ENCODE peak calls at places on chromosomes 1 and 21, in nine cellular contexts. One of them, this sample, is unnamed.

GRCh38 chr1:236830560-236830959 is 35.5 kb downstream of the MTR start:
- DNase-seq in upper lobe of right lung: no peak
- DNase-seq in activated T-cell treated with anti-CD3 and anti-CD28 coated beads, Interleukin-2, amount 50 U/mL, for 72 hours: no peak
- DNase-seq in activated CD8-positive, alpha-beta T cell treated with anti-CD3 and anti-CD28 coated beads, Interleukin-2, amount 10 ng/mL, durations not matched to agents 7 days and 5 days: no peak
- DNase-seq in activated naive CD4-positive, alpha-beta T cell treated with anti-CD3 and anti-CD28 coated beads, Interleukin-2, amount 10 ng/mL, durations not matched to agents 7 days and 5 days: no peak
- DNase-seq in activated naive CD8-positive, alpha-beta T cell treated with anti-CD3 and anti-CD28 coated beads, Interleukin-2, amount 50 U/mL, for 16 hours: no peak
- DNase-seq in HFFc6: no peak
- DNase-seq in NB4: no peak
- DNase-seq in Daoy: no peak
- DNase-seq in this sample: no peak

GRCh38 chr1:246803891-246804290 is 79.7 kb downstream of the SCCPDH start:
- DNase-seq in NB4: no peak
- DNase-seq in activated naive CD8-positive, alpha-beta T cell treated with anti-CD3 and anti-CD28 coated beads, Interleukin-2, amount 50 U/mL, for 16 hours: no peak
- DNase-seq in activated naive CD4-positive, alpha-beta T cell treated with anti-CD3 and anti-CD28 coated beads, Interleukin-2, amount 10 ng/mL, durations not matched to agents 7 days and 5 days: no peak
- DNase-seq in activated CD8-positive, alpha-beta T cell treated with anti-CD3 and anti-CD28 coated beads, Interleukin-2, amount 10 ng/mL, durations not matched to agents 7 days and 5 days: no peak
- DNase-seq in activated T-cell treated with anti-CD3 and anti-CD28 coated beads, Interleukin-2, amount 50 U/mL, for 72 hours: no peak
- DNase-seq in Daoy: no peak
- DNase-seq in HFFc6: no peak
- DNase-seq in upper lobe of right lung: no peak
- DNase-seq in this sample: no peak

GRCh38 chr1:172602706-172603105 is 56.2 kb upstream of the FASLG start:
- DNase-seq in activated CD8-positive, alpha-beta T cell treated with anti-CD3 and anti-CD28 coated beads, Interleukin-2, amount 10 ng/mL, durations not matched to agents 7 days and 5 days: no peak
- DNase-seq in upper lobe of right lung: no peak
- DNase-seq in HFFc6: no peak
- DNase-seq in Daoy: no peak
- DNase-seq in NB4: no peak
- DNase-seq in activated naive CD4-positive, alpha-beta T cell treated with anti-CD3 and anti-CD28 coated beads, Interleukin-2, amount 10 ng/mL, durations not matched to agents 7 days and 5 days: no peak
- DNase-seq in activated T-cell treated with anti-CD3 and anti-CD28 coated beads, Interleukin-2, amount 50 U/mL, for 72 hours: no peak
- DNase-seq in activated naive CD8-positive, alpha-beta T cell treated with anti-CD3 and anti-CD28 coated beads, Interleukin-2, amount 50 U/mL, for 16 hours: no peak
- DNase-seq in this sample: no peak

GRCh38 chr1:1539310-1540014 is 962 bp downstream of the TMEM240 start:
- DNase-seq in activated CD8-positive, alpha-beta T cell treated with anti-CD3 and anti-CD28 coated beads, Interleukin-2, amount 10 ng/mL, durations not matched to agents 7 days and 5 days: no peak
- DNase-seq in activated naive CD8-positive, alpha-beta T cell treated with anti-CD3 and anti-CD28 coated beads, Interleukin-2, amount 50 U/mL, for 16 hours: no peak
- DNase-seq in activated T-cell treated with anti-CD3 and anti-CD28 coated beads, Interleukin-2, amount 50 U/mL, for 72 hours: no peak
- DNase-seq in HFFc6: no peak
- DNase-seq in Daoy: no peak
- DNase-seq in activated naive CD4-positive, alpha-beta T cell treated with anti-CD3 and anti-CD28 coated beads, Interleukin-2, amount 10 ng/mL, durations not matched to agents 7 days and 5 days: no peak
- DNase-seq in NB4: no peak
- DNase-seq in upper lobe of right lung: no peak
- DNase-seq in this sample: peak; percentile 64

GRCh38 chr1:246961939-246962373 is 30.2 kb upstream of the AHCTF1 start:
- DNase-seq in activated CD8-positive, alpha-beta T cell treated with anti-CD3 and anti-CD28 coated beads, Interleukin-2, amount 10 ng/mL, durations not matched to agents 7 days and 5 days: no peak
- DNase-seq in NB4: peak; percentile 87
- DNase-seq in activated T-cell treated with anti-CD3 and anti-CD28 coated beads, Interleukin-2, amount 50 U/mL, for 72 hours: no peak
- DNase-seq in Daoy: peak; percentile 19
- DNase-seq in activated naive CD4-positive, alpha-beta T cell treated with anti-CD3 and anti-CD28 coated beads, Interleukin-2, amount 10 ng/mL, durations not matched to agents 7 days and 5 days: no peak
- DNase-seq in upper lobe of right lung: peak; percentile 72
- DNase-seq in activated naive CD8-positive, alpha-beta T cell treated with anti-CD3 and anti-CD28 coated beads, Interleukin-2, amount 50 U/mL, for 16 hours: no peak
- DNase-seq in HFFc6: no peak
- DNase-seq in this sample: no peak

GRCh38 chr21:45104560-45104959 is 30.2 kb downstream of the ADARB1 start:
- DNase-seq in activated T-cell treated with anti-CD3 and anti-CD28 coated beads, Interleukin-2, amount 50 U/mL, for 72 hours: peak; percentile 31
- DNase-seq in Daoy: peak; percentile 78
- DNase-seq in activated naive CD8-positive, alpha-beta T cell treated with anti-CD3 and anti-CD28 coated beads, Interleukin-2, amount 50 U/mL, for 16 hours: no peak
- DNase-seq in activated naive CD4-positive, alpha-beta T cell treated with anti-CD3 and anti-CD28 coated beads, Interleukin-2, amount 10 ng/mL, durations not matched to agents 7 days and 5 days: no peak
- DNase-seq in HFFc6: no peak
- DNase-seq in activated CD8-positive, alpha-beta T cell treated with anti-CD3 and anti-CD28 coated beads, Interleukin-2, amount 10 ng/mL, durations not matched to agents 7 days and 5 days: no peak
- DNase-seq in NB4: no peak
- DNase-seq in upper lobe of right lung: no peak
- DNase-seq in this sample: no peak

GRCh38 chr1:181179980-181180964 is 91.8 kb downstream of the IER5 start:
- DNase-seq in NB4: no peak
- DNase-seq in activated CD8-positive, alpha-beta T cell treated with anti-CD3 and anti-CD28 coated beads, Interleukin-2, amount 10 ng/mL, durations not matched to agents 7 days and 5 days: peak; percentile 38
- DNase-seq in activated naive CD8-positive, alpha-beta T cell treated with anti-CD3 and anti-CD28 coated beads, Interleukin-2, amount 50 U/mL, for 16 hours: no peak
- DNase-seq in HFFc6: peak; percentile 50
- DNase-seq in activated T-cell treated with anti-CD3 and anti-CD28 coated beads, Interleukin-2, amount 50 U/mL, for 72 hours: peak; percentile 23
- DNase-seq in upper lobe of right lung: peak; percentile 76
- DNase-seq in activated naive CD4-positive, alpha-beta T cell treated with anti-CD3 and anti-CD28 coated beads, Interleukin-2, amount 10 ng/mL, durations not matched to agents 7 days and 5 days: peak; percentile 43
- DNase-seq in Daoy: peak; percentile 48
- DNase-seq in this sample: peak; percentile 54

GRCh38 chr1:112335351-112335750 is 60.7 kb upstream of the CTTNBP2NL start:
- DNase-seq in upper lobe of right lung: no peak
- DNase-seq in activated T-cell treated with anti-CD3 and anti-CD28 coated beads, Interleukin-2, amount 50 U/mL, for 72 hours: no peak
- DNase-seq in NB4: no peak
- DNase-seq in activated CD8-positive, alpha-beta T cell treated with anti-CD3 and anti-CD28 coated beads, Interleukin-2, amount 10 ng/mL, durations not matched to agents 7 days and 5 days: no peak
- DNase-seq in activated naive CD4-positive, alpha-beta T cell treated with anti-CD3 and anti-CD28 coated beads, Interleukin-2, amount 10 ng/mL, durations not matched to agents 7 days and 5 days: no peak
- DNase-seq in activated naive CD8-positive, alpha-beta T cell treated with anti-CD3 and anti-CD28 coated beads, Interleukin-2, amount 50 U/mL, for 16 hours: no peak
- DNase-seq in HFFc6: no peak
- DNase-seq in Daoy: no peak
- DNase-seq in this sample: no peak

GRCh38 chr21:42153046-42153685 is 65.8 kb upstream of the ABCG1 start:
- DNase-seq in activated T-cell treated with anti-CD3 and anti-CD28 coated beads, Interleukin-2, amount 50 U/mL, for 72 hours: no peak
- DNase-seq in Daoy: no peak
- DNase-seq in NB4: no peak
- DNase-seq in upper lobe of right lung: peak; percentile 56
- DNase-seq in activated naive CD8-positive, alpha-beta T cell treated with anti-CD3 and anti-CD28 coated beads, Interleukin-2, amount 50 U/mL, for 16 hours: no peak
- DNase-seq in HFFc6: no peak
- DNase-seq in activated naive CD4-positive, alpha-beta T cell treated with anti-CD3 and anti-CD28 coated beads, Interleukin-2, amount 10 ng/mL, durations not matched to agents 7 days and 5 days: no peak
- DNase-seq in activated CD8-positive, alpha-beta T cell treated with anti-CD3 and anti-CD28 coated beads, Interleukin-2, amount 10 ng/mL, durations not matched to agents 7 days and 5 days: no peak
- DNase-seq in this sample: no peak

GRCh38 chr1:200299571-200299970 is 110.3 kb downstream of the ZNF281 start:
- DNase-seq in activated CD8-positive, alpha-beta T cell treated with anti-CD3 and anti-CD28 coated beads, Interleukin-2, amount 10 ng/mL, durations not matched to agents 7 days and 5 days: no peak
- DNase-seq in HFFc6: no peak
- DNase-seq in upper lobe of right lung: no peak
- DNase-seq in activated naive CD4-positive, alpha-beta T cell treated with anti-CD3 and anti-CD28 coated beads, Interleukin-2, amount 10 ng/mL, durations not matched to agents 7 days and 5 days: no peak
- DNase-seq in NB4: no peak
- DNase-seq in activated T-cell treated with anti-CD3 and anti-CD28 coated beads, Interleukin-2, amount 50 U/mL, for 72 hours: no peak
- DNase-seq in Daoy: no peak
- DNase-seq in activated naive CD8-positive, alpha-beta T cell treated with anti-CD3 and anti-CD28 coated beads, Interleukin-2, amount 50 U/mL, for 16 hours: no peak
- DNase-seq in this sample: no peak

GRCh38 chr1:151131832-151132675 is 14.4 kb downstream of the SEMA6C start:
- DNase-seq in activated naive CD4-positive, alpha-beta T cell treated with anti-CD3 and anti-CD28 coated beads, Interleukin-2, amount 10 ng/mL, durations not matched to agents 7 days and 5 days: no peak
- DNase-seq in activated naive CD8-positive, alpha-beta T cell treated with anti-CD3 and anti-CD28 coated beads, Interleukin-2, amount 50 U/mL, for 16 hours: no peak
- DNase-seq in HFFc6: no peak
- DNase-seq in Daoy: no peak
- DNase-seq in activated CD8-positive, alpha-beta T cell treated with anti-CD3 and anti-CD28 coated beads, Interleukin-2, amount 10 ng/mL, durations not matched to agents 7 days and 5 days: no peak
- DNase-seq in activated T-cell treated with anti-CD3 and anti-CD28 coated beads, Interleukin-2, amount 50 U/mL, for 72 hours: no peak
- DNase-seq in upper lobe of right lung: peak; percentile 68
- DNase-seq in NB4: no peak
- DNase-seq in this sample: no peak

GRCh38 chr1:30816211-30817082 is 58.9 kb upstream of the LAPTM5 start:
- DNase-seq in activated T-cell treated with anti-CD3 and anti-CD28 coated beads, Interleukin-2, amount 50 U/mL, for 72 hours: no peak
- DNase-seq in activated naive CD8-positive, alpha-beta T cell treated with anti-CD3 and anti-CD28 coated beads, Interleukin-2, amount 50 U/mL, for 16 hours: no peak
- DNase-seq in activated CD8-positive, alpha-beta T cell treated with anti-CD3 and anti-CD28 coated beads, Interleukin-2, amount 10 ng/mL, durations not matched to agents 7 days and 5 days: no peak
- DNase-seq in upper lobe of right lung: no peak
- DNase-seq in Daoy: peak; percentile 95
- DNase-seq in activated naive CD4-positive, alpha-beta T cell treated with anti-CD3 and anti-CD28 coated beads, Interleukin-2, amount 10 ng/mL, durations not matched to agents 7 days and 5 days: no peak
- DNase-seq in HFFc6: peak; percentile 96
- DNase-seq in NB4: no peak
- DNase-seq in this sample: no peak

GRCh38 chr1:29380532-29380931 is 144.2 kb downstream of the PTPRU start:
- DNase-seq in HFFc6: no peak
- DNase-seq in activated naive CD8-positive, alpha-beta T cell treated with anti-CD3 and anti-CD28 coated beads, Interleukin-2, amount 50 U/mL, for 16 hours: no peak
- DNase-seq in Daoy: peak; percentile 65
- DNase-seq in upper lobe of right lung: no peak
- DNase-seq in NB4: no peak
- DNase-seq in activated CD8-positive, alpha-beta T cell treated with anti-CD3 and anti-CD28 coated beads, Interleukin-2, amount 10 ng/mL, durations not matched to agents 7 days and 5 days: no peak
- DNase-seq in activated T-cell treated with anti-CD3 and anti-CD28 coated beads, Interleukin-2, amount 50 U/mL, for 72 hours: no peak
- DNase-seq in activated naive CD4-positive, alpha-beta T cell treated with anti-CD3 and anti-CD28 coated beads, Interleukin-2, amount 10 ng/mL, durations not matched to agents 7 days and 5 days: no peak
- DNase-seq in this sample: no peak

GRCh38 chr1:5628416-5628815 is 363.8 kb downstream of the NPHP4 start:
- DNase-seq in HFFc6: no peak
- DNase-seq in upper lobe of right lung: no peak
- DNase-seq in activated naive CD4-positive, alpha-beta T cell treated with anti-CD3 and anti-CD28 coated beads, Interleukin-2, amount 10 ng/mL, durations not matched to agents 7 days and 5 days: no peak
- DNase-seq in activated naive CD8-positive, alpha-beta T cell treated with anti-CD3 and anti-CD28 coated beads, Interleukin-2, amount 50 U/mL, for 16 hours: no peak
- DNase-seq in Daoy: no peak
- DNase-seq in NB4: no peak
- DNase-seq in activated CD8-positive, alpha-beta T cell treated with anti-CD3 and anti-CD28 coated beads, Interleukin-2, amount 10 ng/mL, durations not matched to agents 7 days and 5 days: no peak
- DNase-seq in activated T-cell treated with anti-CD3 and anti-CD28 coated beads, Interleukin-2, amount 50 U/mL, for 72 hours: no peak
- DNase-seq in this sample: no peak

GRCh38 chr21:43679951-43680350 is 20.6 kb downstream of the RRP1B start:
- DNase-seq in activated CD8-positive, alpha-beta T cell treated with anti-CD3 and anti-CD28 coated beads, Interleukin-2, amount 10 ng/mL, durations not matched to agents 7 days and 5 days: no peak
- DNase-seq in Daoy: no peak
- DNase-seq in activated naive CD4-positive, alpha-beta T cell treated with anti-CD3 and anti-CD28 coated beads, Interleukin-2, amount 10 ng/mL, durations not matched to agents 7 days and 5 days: no peak
- DNase-seq in upper lobe of right lung: no peak
- DNase-seq in HFFc6: no peak
- DNase-seq in NB4: no peak
- DNase-seq in activated naive CD8-positive, alpha-beta T cell treated with anti-CD3 and anti-CD28 coated beads, Interleukin-2, amount 50 U/mL, for 16 hours: no peak
- DNase-seq in activated T-cell treated with anti-CD3 and anti-CD28 coated beads, Interleukin-2, amount 50 U/mL, for 72 hours: no peak
- DNase-seq in this sample: no peak

GRCh38 chr1:2455757-2456156 is 20.3 kb upstream of the PLCH2 start:
- DNase-seq in NB4: peak; percentile 35
- DNase-seq in activated CD8-positive, alpha-beta T cell treated with anti-CD3 and anti-CD28 coated beads, Interleukin-2, amount 10 ng/mL, durations not matched to agents 7 days and 5 days: no peak
- DNase-seq in activated T-cell treated with anti-CD3 and anti-CD28 coated beads, Interleukin-2, amount 50 U/mL, for 72 hours: no peak
- DNase-seq in HFFc6: peak; percentile 4
- DNase-seq in Daoy: no peak
- DNase-seq in activated naive CD8-positive, alpha-beta T cell treated with anti-CD3 and anti-CD28 coated beads, Interleukin-2, amount 50 U/mL, for 16 hours: no peak
- DNase-seq in upper lobe of right lung: no peak
- DNase-seq in activated naive CD4-positive, alpha-beta T cell treated with anti-CD3 and anti-CD28 coated beads, Interleukin-2, amount 10 ng/mL, durations not matched to agents 7 days and 5 days: no peak
- DNase-seq in this sample: no peak

GRCh38 chr1:242886137-242886536 is 361.6 kb upstream of the PLD5 start:
- DNase-seq in activated naive CD4-positive, alpha-beta T cell treated with anti-CD3 and anti-CD28 coated beads, Interleukin-2, amount 10 ng/mL, durations not matched to agents 7 days and 5 days: no peak
- DNase-seq in activated CD8-positive, alpha-beta T cell treated with anti-CD3 and anti-CD28 coated beads, Interleukin-2, amount 10 ng/mL, durations not matched to agents 7 days and 5 days: no peak
- DNase-seq in upper lobe of right lung: no peak
- DNase-seq in Daoy: no peak
- DNase-seq in activated naive CD8-positive, alpha-beta T cell treated with anti-CD3 and anti-CD28 coated beads, Interleukin-2, amount 50 U/mL, for 16 hours: no peak
- DNase-seq in NB4: no peak
- DNase-seq in activated T-cell treated with anti-CD3 and anti-CD28 coated beads, Interleukin-2, amount 50 U/mL, for 72 hours: no peak
- DNase-seq in HFFc6: no peak
- DNase-seq in this sample: no peak

GRCh38 chr1:21278898-21279819 is 11.1 kb downstream of the ECE1 start:
- DNase-seq in NB4: no peak
- DNase-seq in activated T-cell treated with anti-CD3 and anti-CD28 coated beads, Interleukin-2, amount 50 U/mL, for 72 hours: no peak
- DNase-seq in activated CD8-positive, alpha-beta T cell treated with anti-CD3 and anti-CD28 coated beads, Interleukin-2, amount 10 ng/mL, durations not matched to agents 7 days and 5 days: no peak
- DNase-seq in activated naive CD8-positive, alpha-beta T cell treated with anti-CD3 and anti-CD28 coated beads, Interleukin-2, amount 50 U/mL, for 16 hours: no peak
- DNase-seq in Daoy: no peak
- DNase-seq in activated naive CD4-positive, alpha-beta T cell treated with anti-CD3 and anti-CD28 coated beads, Interleukin-2, amount 10 ng/mL, durations not matched to agents 7 days and 5 days: no peak
- DNase-seq in HFFc6: no peak
- DNase-seq in upper lobe of right lung: no peak
- DNase-seq in this sample: no peak

GRCh38 chr1:19376428-19377372 is 64.6 kb downstream of the SLC66A1 start:
- DNase-seq in activated naive CD4-positive, alpha-beta T cell treated with anti-CD3 and anti-CD28 coated beads, Interleukin-2, amount 10 ng/mL, durations not matched to agents 7 days and 5 days: no peak
- DNase-seq in NB4: no peak
- DNase-seq in activated T-cell treated with anti-CD3 and anti-CD28 coated beads, Interleukin-2, amount 50 U/mL, for 72 hours: no peak
- DNase-seq in upper lobe of right lung: no peak
- DNase-seq in HFFc6: no peak
- DNase-seq in activated CD8-positive, alpha-beta T cell treated with anti-CD3 and anti-CD28 coated beads, Interleukin-2, amount 10 ng/mL, durations not matched to agents 7 days and 5 days: no peak
- DNase-seq in Daoy: no peak
- DNase-seq in activated naive CD8-positive, alpha-beta T cell treated with anti-CD3 and anti-CD28 coated beads, Interleukin-2, amount 50 U/mL, for 16 hours: no peak
- DNase-seq in this sample: peak; percentile 95

GRCh38 chr1:19113362-19114092 is 96.5 kb downstream of the UBR4 start:
- DNase-seq in HFFc6: peak; percentile 16
- DNase-seq in activated naive CD8-positive, alpha-beta T cell treated with anti-CD3 and anti-CD28 coated beads, Interleukin-2, amount 50 U/mL, for 16 hours: no peak
- DNase-seq in activated T-cell treated with anti-CD3 and anti-CD28 coated beads, Interleukin-2, amount 50 U/mL, for 72 hours: peak; percentile 44
- DNase-seq in activated naive CD4-positive, alpha-beta T cell treated with anti-CD3 and anti-CD28 coated beads, Interleukin-2, amount 10 ng/mL, durations not matched to agents 7 days and 5 days: peak; percentile 72
- DNase-seq in Daoy: peak; percentile 65
- DNase-seq in NB4: peak; percentile 51
- DNase-seq in activated CD8-positive, alpha-beta T cell treated with anti-CD3 and anti-CD28 coated beads, Interleukin-2, amount 10 ng/mL, durations not matched to agents 7 days and 5 days: peak; percentile 68
- DNase-seq in upper lobe of right lung: no peak
- DNase-seq in this sample: no peak

GRCh38 chr1:65149391-65149729 is 1.4 kb downstream of the AK4 start:
- DNase-seq in activated naive CD8-positive, alpha-beta T cell treated with anti-CD3 and anti-CD28 coated beads, Interleukin-2, amount 50 U/mL, for 16 hours: no peak
- DNase-seq in activated naive CD4-positive, alpha-beta T cell treated with anti-CD3 and anti-CD28 coated beads, Interleukin-2, amount 10 ng/mL, durations not matched to agents 7 days and 5 days: no peak
- DNase-seq in activated CD8-positive, alpha-beta T cell treated with anti-CD3 and anti-CD28 coated beads, Interleukin-2, amount 10 ng/mL, durations not matched to agents 7 days and 5 days: no peak
- DNase-seq in Daoy: no peak
- DNase-seq in activated T-cell treated with anti-CD3 and anti-CD28 coated beads, Interleukin-2, amount 50 U/mL, for 72 hours: no peak
- DNase-seq in upper lobe of right lung: no peak
- DNase-seq in NB4: no peak
- DNase-seq in HFFc6: no peak
- DNase-seq in this sample: no peak

GRCh38 chr1:94326329-94326728 is 88.9 kb upstream of the ARHGAP29 start:
- DNase-seq in NB4: no peak
- DNase-seq in activated naive CD8-positive, alpha-beta T cell treated with anti-CD3 and anti-CD28 coated beads, Interleukin-2, amount 50 U/mL, for 16 hours: no peak
- DNase-seq in activated T-cell treated with anti-CD3 and anti-CD28 coated beads, Interleukin-2, amount 50 U/mL, for 72 hours: no peak
- DNase-seq in activated CD8-positive, alpha-beta T cell treated with anti-CD3 and anti-CD28 coated beads, Interleukin-2, amount 10 ng/mL, durations not matched to agents 7 days and 5 days: no peak
- DNase-seq in upper lobe of right lung: no peak
- DNase-seq in activated naive CD4-positive, alpha-beta T cell treated with anti-CD3 and anti-CD28 coated beads, Interleukin-2, amount 10 ng/mL, durations not matched to agents 7 days and 5 days: no peak
- DNase-seq in HFFc6: no peak
- DNase-seq in Daoy: peak; percentile 62
- DNase-seq in this sample: no peak

GRCh38 chr1:36847761-36848160 is 186.6 kb downstream of the GRIK3 start:
- DNase-seq in activated T-cell treated with anti-CD3 and anti-CD28 coated beads, Interleukin-2, amount 50 U/mL, for 72 hours: no peak
- DNase-seq in upper lobe of right lung: no peak
- DNase-seq in HFFc6: no peak
- DNase-seq in activated CD8-positive, alpha-beta T cell treated with anti-CD3 and anti-CD28 coated beads, Interleukin-2, amount 10 ng/mL, durations not matched to agents 7 days and 5 days: no peak
- DNase-seq in NB4: no peak
- DNase-seq in activated naive CD8-positive, alpha-beta T cell treated with anti-CD3 and anti-CD28 coated beads, Interleukin-2, amount 50 U/mL, for 16 hours: no peak
- DNase-seq in Daoy: no peak
- DNase-seq in activated naive CD4-positive, alpha-beta T cell treated with anti-CD3 and anti-CD28 coated beads, Interleukin-2, amount 10 ng/mL, durations not matched to agents 7 days and 5 days: no peak
- DNase-seq in this sample: peak; percentile 97

GRCh38 chr1:8889925-8890785 is 11.7 kb upstream of the ENO1 start:
- DNase-seq in activated naive CD4-positive, alpha-beta T cell treated with anti-CD3 and anti-CD28 coated beads, Interleukin-2, amount 10 ng/mL, durations not matched to agents 7 days and 5 days: no peak
- DNase-seq in HFFc6: peak; percentile 93
- DNase-seq in activated CD8-positive, alpha-beta T cell treated with anti-CD3 and anti-CD28 coated beads, Interleukin-2, amount 10 ng/mL, durations not matched to agents 7 days and 5 days: no peak
- DNase-seq in activated naive CD8-positive, alpha-beta T cell treated with anti-CD3 and anti-CD28 coated beads, Interleukin-2, amount 50 U/mL, for 16 hours: no peak
- DNase-seq in Daoy: peak; percentile 85
- DNase-seq in NB4: no peak
- DNase-seq in upper lobe of right lung: peak; percentile 80
- DNase-seq in activated T-cell treated with anti-CD3 and anti-CD28 coated beads, Interleukin-2, amount 50 U/mL, for 72 hours: no peak
- DNase-seq in this sample: no peak

GRCh38 chr1:94883688-94884087 is 43.2 kb downstream of the CNN3 start:
- DNase-seq in activated naive CD4-positive, alpha-beta T cell treated with anti-CD3 and anti-CD28 coated beads, Interleukin-2, amount 10 ng/mL, durations not matched to agents 7 days and 5 days: peak; percentile 47
- DNase-seq in NB4: no peak
- DNase-seq in activated T-cell treated with anti-CD3 and anti-CD28 coated beads, Interleukin-2, amount 50 U/mL, for 72 hours: no peak
- DNase-seq in HFFc6: peak; percentile 33
- DNase-seq in activated naive CD8-positive, alpha-beta T cell treated with anti-CD3 and anti-CD28 coated beads, Interleukin-2, amount 50 U/mL, for 16 hours: no peak
- DNase-seq in activated CD8-positive, alpha-beta T cell treated with anti-CD3 and anti-CD28 coated beads, Interleukin-2, amount 10 ng/mL, durations not matched to agents 7 days and 5 days: peak; percentile 36
- DNase-seq in Daoy: peak; percentile 62
- DNase-seq in upper lobe of right lung: no peak
- DNase-seq in this sample: no peak

GRCh38 chr1:109089242-109090015 is 1.1 kb upstream of the TMEM167B start:
- DNase-seq in upper lobe of right lung: peak; percentile 83
- DNase-seq in NB4: peak; percentile 77
- DNase-seq in activated T-cell treated with anti-CD3 and anti-CD28 coated beads, Interleukin-2, amount 50 U/mL, for 72 hours: peak; percentile 27
- DNase-seq in HFFc6: peak; percentile 77
- DNase-seq in activated CD8-positive, alpha-beta T cell treated with anti-CD3 and anti-CD28 coated beads, Interleukin-2, amount 10 ng/mL, durations not matched to agents 7 days and 5 days: peak; percentile 61
- DNase-seq in Daoy: peak; percentile 53
- DNase-seq in activated naive CD8-positive, alpha-beta T cell treated with anti-CD3 and anti-CD28 coated beads, Interleukin-2, amount 50 U/mL, for 16 hours: no peak
- DNase-seq in activated naive CD4-positive, alpha-beta T cell treated with anti-CD3 and anti-CD28 coated beads, Interleukin-2, amount 10 ng/mL, durations not matched to agents 7 days and 5 days: peak; percentile 41
- DNase-seq in this sample: peak; percentile 65

GRCh38 chr1:208225954-208226937 is 17.9 kb downstream of the PLXNA2 start:
- DNase-seq in Daoy: peak; percentile 48
- DNase-seq in upper lobe of right lung: no peak
- DNase-seq in NB4: no peak
- DNase-seq in activated naive CD4-positive, alpha-beta T cell treated with anti-CD3 and anti-CD28 coated beads, Interleukin-2, amount 10 ng/mL, durations not matched to agents 7 days and 5 days: no peak
- DNase-seq in activated naive CD8-positive, alpha-beta T cell treated with anti-CD3 and anti-CD28 coated beads, Interleukin-2, amount 50 U/mL, for 16 hours: no peak
- DNase-seq in activated CD8-positive, alpha-beta T cell treated with anti-CD3 and anti-CD28 coated beads, Interleukin-2, amount 10 ng/mL, durations not matched to agents 7 days and 5 days: no peak
- DNase-seq in HFFc6: no peak
- DNase-seq in activated T-cell treated with anti-CD3 and anti-CD28 coated beads, Interleukin-2, amount 50 U/mL, for 72 hours: no peak
- DNase-seq in this sample: no peak

GRCh38 chr1:194538453-194538852 is 1352.0 kb upstream of the B3GALT2 start:
- DNase-seq in Daoy: no peak
- DNase-seq in activated CD8-positive, alpha-beta T cell treated with anti-CD3 and anti-CD28 coated beads, Interleukin-2, amount 10 ng/mL, durations not matched to agents 7 days and 5 days: no peak
- DNase-seq in activated naive CD8-positive, alpha-beta T cell treated with anti-CD3 and anti-CD28 coated beads, Interleukin-2, amount 50 U/mL, for 16 hours: no peak
- DNase-seq in upper lobe of right lung: no peak
- DNase-seq in NB4: no peak
- DNase-seq in HFFc6: no peak
- DNase-seq in activated naive CD4-positive, alpha-beta T cell treated with anti-CD3 and anti-CD28 coated beads, Interleukin-2, amount 10 ng/mL, durations not matched to agents 7 days and 5 days: no peak
- DNase-seq in activated T-cell treated with anti-CD3 and anti-CD28 coated beads, Interleukin-2, amount 50 U/mL, for 72 hours: no peak
- DNase-seq in this sample: no peak

GRCh38 chr1:203419558-203419957 is 56.0 kb upstream of the PRELP start:
- DNase-seq in activated CD8-positive, alpha-beta T cell treated with anti-CD3 and anti-CD28 coated beads, Interleukin-2, amount 10 ng/mL, durations not matched to agents 7 days and 5 days: no peak
- DNase-seq in activated naive CD8-positive, alpha-beta T cell treated with anti-CD3 and anti-CD28 coated beads, Interleukin-2, amount 50 U/mL, for 16 hours: no peak
- DNase-seq in Daoy: no peak
- DNase-seq in upper lobe of right lung: no peak
- DNase-seq in activated naive CD4-positive, alpha-beta T cell treated with anti-CD3 and anti-CD28 coated beads, Interleukin-2, amount 10 ng/mL, durations not matched to agents 7 days and 5 days: no peak
- DNase-seq in NB4: no peak
- DNase-seq in activated T-cell treated with anti-CD3 and anti-CD28 coated beads, Interleukin-2, amount 50 U/mL, for 72 hours: no peak
- DNase-seq in HFFc6: no peak
- DNase-seq in this sample: no peak

GRCh38 chr21:42527489-42528158 is 14.0 kb downstream of the SLC37A1 start:
- DNase-seq in activated naive CD4-positive, alpha-beta T cell treated with anti-CD3 and anti-CD28 coated beads, Interleukin-2, amount 10 ng/mL, durations not matched to agents 7 days and 5 days: peak; percentile 85
- DNase-seq in activated naive CD8-positive, alpha-beta T cell treated with anti-CD3 and anti-CD28 coated beads, Interleukin-2, amount 50 U/mL, for 16 hours: peak; percentile 24
- DNase-seq in NB4: no peak
- DNase-seq in HFFc6: no peak
- DNase-seq in upper lobe of right lung: no peak
- DNase-seq in Daoy: no peak
- DNase-seq in activated T-cell treated with anti-CD3 and anti-CD28 coated beads, Interleukin-2, amount 50 U/mL, for 72 hours: peak; percentile 65
- DNase-seq in activated CD8-positive, alpha-beta T cell treated with anti-CD3 and anti-CD28 coated beads, Interleukin-2, amount 10 ng/mL, durations not matched to agents 7 days and 5 days: peak; percentile 76
- DNase-seq in this sample: no peak

GRCh38 chr1:9275567-9276034 is 17.1 kb upstream of the SPSB1 start:
- DNase-seq in activated naive CD4-positive, alpha-beta T cell treated with anti-CD3 and anti-CD28 coated beads, Interleukin-2, amount 10 ng/mL, durations not matched to agents 7 days and 5 days: peak; percentile 72
- DNase-seq in HFFc6: peak; percentile 84
- DNase-seq in NB4: peak; percentile 92
- DNase-seq in activated T-cell treated with anti-CD3 and anti-CD28 coated beads, Interleukin-2, amount 50 U/mL, for 72 hours: peak; percentile 90
- DNase-seq in activated CD8-positive, alpha-beta T cell treated with anti-CD3 and anti-CD28 coated beads, Interleukin-2, amount 10 ng/mL, durations not matched to agents 7 days and 5 days: peak; percentile 62
- DNase-seq in upper lobe of right lung: peak; percentile 87
- DNase-seq in Daoy: peak; percentile 95
- DNase-seq in activated naive CD8-positive, alpha-beta T cell treated with anti-CD3 and anti-CD28 coated beads, Interleukin-2, amount 50 U/mL, for 16 hours: peak; percentile 25
- DNase-seq in this sample: peak; percentile 86

This sample was measured in NCI-H510A.